ENCODE peak calls at places on chromosomes 3 and 15, in seven cellular contexts. T is WERI-Rb-1, W is right cardiac atrium, L is LNCaP clone FGC, M is HFF-Myc, O is neural progenitor cell, E is transverse colon. K is an unnamed sample.

GRCh38 chr15:74794248-74794969 is 12.5 kb downstream of the CSK start:
- DNase-seq in E (no peak), M (no peak), T (no peak), L (no peak), W (no peak), O (no peak), K (no peak)

GRCh38 chr3:172102123-172102882 is 62.9 kb downstream of the FNDC3B start:
- DNase-seq in L (no peak), E (peak; percentile 49), M (no peak), T (no peak), O (no peak), W (no peak), K (no peak)

GRCh38 chr15:47820780-47821319 is 103.5 kb downstream of the SEMA6D start:
- DNase-seq in M (peak; percentile 3), O (no peak), L (no peak), T (no peak), W (no peak), E (no peak), K (no peak)

GRCh38 chr3:112132975-112133448 is at the start of gene GCSAM:
- DNase-seq in O (no peak), W (peak; percentile 69), M (no peak), E (peak; percentile 58), L (no peak), T (no peak), K (no peak)

GRCh38 chr15:28002867-28003266 is 96.2 kb downstream of the OCA2 start:
- DNase-seq in O (no peak), W (no peak), M (no peak), E (no peak), L (no peak), T (no peak), K (no peak)

GRCh38 chr15:92655178-92655995 is at the start of gene FAM174B:
- DNase-seq in E (peak; percentile 38), O (peak; percentile 84), W (peak; percentile 76), L (no peak), T (peak; percentile 61), M (no peak), K (no peak)

GRCh38 chr3:115401298-115401697 is 222.0 kb upstream of the GAP43 start:
- DNase-seq in E (no peak), W (no peak), M (no peak), O (no peak), L (no peak), T (no peak), K (no peak)

GRCh38 chr3:88986834-88987233 is 120.6 kb upstream of the EPHA3 start:
- DNase-seq in W (no peak), O (no peak), M (peak; percentile 3), L (no peak), T (no peak), E (no peak), K (no peak)

GRCh38 chr15:48058371-48058770 is 62.4 kb upstream of the SLC24A5 start:
- DNase-seq in M (no peak), W (no peak), O (no peak), E (no peak), L (no peak), T (no peak), K (no peak)

GRCh38 chr3:9142346-9142745 is 107.1 kb downstream of the SRGAP3 start:
- DNase-seq in O (no peak), E (no peak), W (no peak), T (no peak), L (peak; percentile 93), M (no peak), K (no peak)

GRCh38 chr3:73513260-73513659 is 111.5 kb downstream of the PDZRN3 start:
- DNase-seq in E (peak; percentile 91), M (no peak), T (no peak), L (no peak), O (no peak), W (no peak), K (peak; percentile 56)

GRCh38 chr3:31013843-31014242 is 119.4 kb upstream of the GADL1 start:
- DNase-seq in O (no peak), E (no peak), W (no peak), T (no peak), L (no peak), M (no peak), K (no peak)

GRCh38 chr3:129428382-129429079 is at the start of gene EFCAB12:
- DNase-seq in O (peak; percentile 97), L (peak; percentile 88), T (peak; percentile 95), E (peak; percentile 96), M (peak; percentile 72), W (peak; percentile 99), K (no peak)

DNA sequence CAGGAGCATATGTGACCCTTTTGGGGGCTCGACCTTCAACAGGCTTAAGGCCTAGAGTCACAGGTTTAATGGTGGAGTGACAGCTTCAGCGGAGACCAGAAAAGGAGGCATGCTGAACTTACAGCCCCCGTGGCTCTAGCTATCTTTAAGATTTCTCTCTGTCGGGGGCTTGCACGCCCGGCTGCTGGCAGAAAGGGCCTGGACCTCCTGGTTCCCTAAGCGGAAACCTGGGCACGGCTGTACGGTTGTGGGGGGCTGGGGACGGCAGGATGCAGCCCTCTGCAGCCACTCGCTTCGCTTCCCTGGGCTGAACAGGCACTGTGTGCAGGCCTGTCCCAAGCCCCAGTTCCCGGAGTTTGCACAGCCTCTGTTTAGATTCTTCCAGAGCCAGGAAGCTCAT is 513 bp upstream of the CACNA2D2 start:
- DNase-seq in T (no peak), E (no peak), O (no peak), L (no peak), M (no peak), W (no peak), K (no peak)
- H3K4me3 ChIP-seq in T (peak overlapping the region; percentile 30), E (peak overlapping the region; percentile 55), O (peak overlapping the region; percentile 84), L (peak overlapping the region; percentile 52), M (no peak overlapping the region), W (peak overlapping the region; percentile 65), K (no peak overlapping the region)

GRCh38 chr3:184360070-184360833 is 1.2 kb downstream of the CLCN2 start:
- DNase-seq in L (no peak), O (peak; percentile 60), W (no peak), M (no peak), E (no peak), T (no peak), K (no peak)
- H3K4me3 ChIP-seq in L (peak overlapping the region; percentile 96), O (peak overlapping the region; percentile 86), W (no peak overlapping the region), M (peak overlapping the region; percentile 71), E (peak overlapping the region; percentile 95), T (peak overlapping the region; percentile 91), K (peak overlapping the region; percentile 89)

DNA sequence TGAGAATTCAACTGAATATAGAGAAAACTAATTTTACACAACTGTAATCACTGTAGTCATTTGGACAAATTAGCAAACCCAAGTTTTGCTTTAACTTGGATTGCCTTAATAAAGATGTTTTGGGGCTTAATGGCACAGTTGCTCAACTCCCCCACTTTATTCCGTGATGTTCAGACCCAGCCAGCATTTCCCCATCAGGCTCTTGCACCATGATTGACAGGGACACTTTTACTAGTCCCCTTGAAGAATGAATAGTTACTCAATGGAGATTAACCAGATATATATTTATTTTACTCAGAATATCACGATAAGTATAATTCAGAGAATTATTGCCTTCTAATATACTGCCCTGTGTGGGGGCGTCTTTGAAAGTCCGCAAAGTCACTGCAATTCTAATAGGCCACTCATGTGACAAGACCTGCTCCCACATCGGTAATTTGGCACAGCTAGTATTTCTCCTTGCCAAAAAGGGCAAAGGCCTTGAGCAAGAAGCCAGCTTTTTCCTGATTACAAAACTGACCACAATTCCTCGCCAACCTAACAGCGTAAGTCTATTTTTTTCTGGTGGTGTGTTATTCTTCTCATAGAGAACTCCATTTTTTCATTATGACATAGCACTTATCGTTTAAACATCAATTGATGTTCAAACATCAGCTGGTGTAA is 61.4 kb downstream of the PPARG start:
- DNase-seq in O (no peak), L (no peak), T (no peak), M (no peak), E (no peak), W (peak; percentile 32), K (peak; percentile 55)
- H3K4me3 ChIP-seq in O (no peak overlapping the region), L (no peak overlapping the region), T (no peak overlapping the region), M (no peak overlapping the region), E (no peak overlapping the region), W (peak overlapping the region; percentile 5), K (no peak overlapping the region)

DNA sequence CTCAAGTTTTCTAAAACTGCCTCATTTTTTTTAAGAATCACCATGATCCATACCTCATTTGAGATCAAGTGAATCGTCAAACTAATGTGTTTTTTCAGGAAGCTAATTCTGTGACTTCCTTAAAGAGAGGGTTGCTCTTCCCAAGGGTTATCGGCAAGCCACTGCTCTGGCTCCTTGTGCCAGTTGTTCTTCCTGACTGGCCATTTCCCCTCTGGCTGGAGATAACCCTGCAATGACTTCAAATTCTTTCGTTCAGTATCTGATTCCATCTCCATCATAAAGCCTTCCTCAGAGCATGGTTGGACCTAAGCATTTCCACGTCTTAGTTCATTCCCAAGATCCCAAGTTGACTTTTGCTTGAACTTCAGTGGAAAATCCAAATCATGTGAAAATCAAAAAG is 167.1 kb downstream of the MECOM start:
- DNase-seq in M (no peak), L (no peak), E (no peak), O (no peak), T (no peak), W (no peak), K (no peak)
- H3K4me3 ChIP-seq in M (no peak overlapping the region), L (no peak overlapping the region), E (no peak overlapping the region), O (no peak overlapping the region), T (no peak overlapping the region), W (no peak overlapping the region), K (no peak overlapping the region)

GRCh38 chr3:121737644-121738043 is 11.9 kb downstream of the GOLGB1 start:
- DNase-seq in M (no peak), O (no peak), L (no peak), T (no peak), E (no peak), W (no peak), K (no peak)
- H3K4me3 ChIP-seq in M (no peak overlapping the region), O (no peak overlapping the region), L (no peak overlapping the region), T (no peak overlapping the region), E (no peak overlapping the region), W (no peak overlapping the region), K (no peak overlapping the region)

DNA sequence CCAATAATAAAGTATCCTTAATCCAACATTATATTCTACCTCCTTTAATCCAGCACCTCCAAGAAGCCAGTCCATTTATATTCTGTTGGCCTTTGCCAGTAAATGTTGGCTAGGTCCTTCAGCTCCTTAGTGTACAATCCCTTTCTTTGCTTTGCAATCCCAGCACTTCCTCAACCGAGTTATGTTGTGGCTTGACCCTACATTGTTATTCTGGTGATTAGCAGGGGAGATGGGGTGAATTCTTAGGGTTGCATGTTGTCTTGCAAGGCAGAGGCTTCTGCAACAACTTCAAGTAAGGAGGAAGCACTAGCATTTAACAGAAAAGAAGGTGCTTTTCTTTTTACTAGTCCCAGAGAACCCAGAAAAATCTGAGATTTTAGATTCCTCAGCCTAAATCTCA is 127.2 kb downstream of the CD47 start:
- DNase-seq in W (no peak), M (no peak), E (no peak), L (no peak), O (no peak), T (no peak), K (no peak)
- H3K4me3 ChIP-seq in W (no peak overlapping the region), M (no peak overlapping the region), E (no peak overlapping the region), L (no peak overlapping the region), O (no peak overlapping the region), T (no peak overlapping the region), K (no peak overlapping the region)

K was measured in epithelial cell of proximal tubule.